ENCODE peak calls at places on chromosome 13, in seven cellular contexts. Z, W, Y, H, L, R and P are unnamed samples.

GRCh38 chr13:37029617-37030016 is 29.0 kb downstream of the EXOSC8 start:
- DNase-seq in Z (no peak), W (no peak), Y (peak; percentile 18), H (no peak), L (no peak), R (peak; percentile 14), P (no peak)

GRCh38 chr13:100297413-100297812 is 208.5 kb downstream of the PCCA start:
- DNase-seq in Z (no peak), W (no peak), Y (no peak), H (no peak), L (no peak), R (no peak), P (no peak)

GRCh38 chr13:26423634-26424033 is 133.8 kb upstream of the WASF3 start:
- DNase-seq in Z (no peak), W (no peak), Y (no peak), H (no peak), L (no peak), R (peak; percentile 14), P (peak; percentile 81)

GRCh38 chr13:27712421-27712820 is 79.9 kb upstream of the GSX1 start:
- DNase-seq in Z (no peak), W (no peak), Y (peak; percentile 8), H (peak; percentile 44), L (no peak), R (peak; percentile 33), P (no peak)

GRCh38 chr13:104006625-104007061 is 940.4 kb upstream of the SLC10A2 start:
- DNase-seq in Z (no peak), W (no peak), Y (peak; percentile 28), H (peak; percentile 40), L (no peak), R (peak; percentile 45), P (no peak)

GRCh38 chr13:111152836-111153235 is 37.7 kb downstream of the ARHGEF7 start:
- DNase-seq in Z (no peak), W (no peak), Y (peak; percentile 29), H (peak; percentile 30), L (no peak), R (no peak), P (no peak)

GRCh38 chr13:76229281-76229680 is 593.2 kb downstream of the LMO7 start:
- DNase-seq in Z (no peak), W (no peak), Y (no peak), H (no peak), L (no peak), R (no peak), P (no peak)

GRCh38 chr13:45953082-45953481 is 99.5 kb downstream of the ZC3H13 start:
- DNase-seq in Z (no peak), W (no peak), Y (no peak), H (no peak), L (no peak), R (no peak), P (no peak)

GRCh38 chr13:40103864-40104263 is 448.4 kb downstream of the COG6 start:
- DNase-seq in Z (no peak), W (no peak), Y (no peak), H (peak; percentile 58), L (no peak), R (no peak), P (no peak)

GRCh38 chr13:46668302-46668720 is 115.3 kb downstream of the LRCH1 start:
- DNase-seq in Z (no peak), W (no peak), Y (peak; percentile 91), H (peak; percentile 48), L (peak; percentile 12), R (peak; percentile 95), P (peak; percentile 45)

GRCh38 chr13:51241720-51242119 is 19.5 kb downstream of the FAM124A start:
- DNase-seq in Z (no peak), W (no peak), Y (peak; percentile 22), H (no peak), L (no peak), R (peak; percentile 92), P (no peak)

GRCh38 chr13:99436686-99437416 is 64.4 kb upstream of the TM9SF2 start:
- DNase-seq in Z (peak; percentile 95), W (peak; percentile 49), Y (peak; percentile 90), H (peak; percentile 82), L (peak; percentile 55), R (peak; percentile 91), P (peak; percentile 78)

GRCh38 chr13:101309014-101309619 is 107.2 kb downstream of the NALCN start:
- DNase-seq in Z (no peak), W (no peak), Y (peak; percentile 83), H (peak; percentile 16), L (no peak), R (peak; percentile 67), P (no peak)

GRCh38 chr13:23794267-23795161 is 94.7 kb downstream of the MIPEP start:
- DNase-seq in Z (no peak), W (no peak), Y (peak; percentile 66), H (peak; percentile 39), L (no peak), R (peak; percentile 56), P (no peak)

GRCh38 chr13:24027494-24027893 is 130.2 kb upstream of the C1QTNF9B start:
- DNase-seq in Z (no peak), W (no peak), Y (no peak), H (no peak), L (no peak), R (no peak), P (no peak)

GRCh38 chr13:34172048-34172447 is 354.1 kb downstream of the RFC3 start:
- DNase-seq in Z (no peak), W (no peak), Y (peak; percentile 21), H (peak; percentile 61), L (no peak), R (no peak), P (no peak)

GRCh38 chr13:86446311-86446710 is 647.1 kb upstream of the SLITRK6 start:
- DNase-seq in Z (no peak), W (no peak), Y (peak; percentile 96), H (peak; percentile 31), L (peak; percentile 5), R (peak; percentile 28), P (peak; percentile 26)

GRCh38 chr13:37403776-37404497 is 194.6 kb downstream of the POSTN start:
- DNase-seq in Z (no peak), W (no peak), Y (peak; percentile 94), H (no peak), L (no peak), R (peak; percentile 66), P (no peak)

GRCh38 chr13:41356788-41357187 is 45.7 kb downstream of the NAA16 start:
- DNase-seq in Z (peak; percentile 16), W (no peak), Y (no peak), H (peak; percentile 11), L (no peak), R (peak; percentile 24), P (no peak)

GRCh38 chr13:105806335-105806920 is 729.0 kb downstream of the EFNB2 start:
- DNase-seq in Z (no peak), W (no peak), Y (peak; percentile 54), H (no peak), L (no peak), R (peak; percentile 8), P (no peak)

GRCh38 chr13:30340367-30341184 is 33.2 kb upstream of the KATNAL1 start:
- DNase-seq in Z (no peak), W (no peak), Y (peak; percentile 82), H (peak; percentile 86), L (no peak), R (peak; percentile 80), P (peak; percentile 91)

GRCh38 chr13:77980592-77980991 is 62.0 kb upstream of the EDNRB start:
- DNase-seq in Z (no peak), W (no peak), Y (peak; percentile 71), H (peak; percentile 10), L (no peak), R (peak; percentile 89), P (no peak)

GRCh38 chr13:67238277-67238859 is 8.2 kb upstream of the PCDH9 start:
- DNase-seq in Z (no peak), W (no peak), Y (peak; percentile 62), H (peak; percentile 39), L (no peak), R (peak; percentile 67), P (no peak)

GRCh38 chr13:40469581-40470282 is 196.7 kb downstream of the FOXO1 start:
- DNase-seq in Z (no peak), W (no peak), Y (no peak), H (no peak), L (no peak), R (peak; percentile 76), P (no peak)

GRCh38 chr13:102550507-102550906 is 46.3 kb upstream of the TPP2 start:
- DNase-seq in Z (no peak), W (no peak), Y (no peak), H (no peak), L (no peak), R (no peak), P (no peak)

GRCh38 chr13:33079960-33080359 is 63.7 kb downstream of the KL start:
- DNase-seq in Z (no peak), W (no peak), Y (no peak), H (no peak), L (no peak), R (no peak), P (no peak)

GRCh38 chr13:20882206-20882605 is 20.3 kb downstream of the XPO4 start:
- DNase-seq in Z (no peak), W (no peak), Y (peak; percentile 41), H (peak; percentile 16), L (no peak), R (peak; percentile 16), P (no peak)

GRCh38 chr13:30031488-30031887 is 181.1 kb upstream of the UBL3 start:
- DNase-seq in Z (no peak), W (no peak), Y (no peak), H (no peak), L (no peak), R (no peak), P (no peak)

GRCh38 chr13:39952244-39953233 is 297.1 kb downstream of the COG6 start:
- DNase-seq in Z (no peak), W (no peak), Y (peak; percentile 87), H (no peak), L (no peak), R (peak; percentile 70), P (no peak)

GRCh38 chr13:25085125-25085742 is 10.7 kb upstream of the PABPC3 start:
- DNase-seq in Z (no peak), W (peak; percentile 19), Y (peak; percentile 67), H (peak; percentile 71), L (peak; percentile 59), R (peak; percentile 49), P (no peak)

GRCh38 chr13:42708391-42708790 is 73.0 kb upstream of the FAM216B start:
- DNase-seq in Z (no peak), W (no peak), Y (no peak), H (no peak), L (no peak), R (no peak), P (no peak)

GRCh38 chr13:37531054-37531453 is 67.5 kb downstream of the POSTN start:
- DNase-seq in Z (no peak), W (no peak), Y (peak; percentile 89), H (no peak), L (no peak), R (peak; percentile 76), P (no peak)

GRCh38 chr13:114166381-114167131 is 12.5 kb upstream of the CFAP97D2 start:
- DNase-seq in Z (no peak), W (peak; percentile 62), Y (no peak), H (no peak), L (peak; percentile 74), R (no peak), P (peak; percentile 77)

GRCh38 chr13:45492538-45492937 is 27.8 kb downstream of the COG3 start:
- DNase-seq in Z (no peak), W (no peak), Y (peak; percentile 77), H (no peak), L (no peak), R (peak; percentile 59), P (no peak)